ENCODE peak calls at places on chromosomes 11 and 22, in seven cellular contexts. D, K, U, I, Q, G and A are unnamed samples.

GRCh38 chr11:1030086-1030485 is 6.4 kb downstream of the MUC6 start:
- DNase-seq in D (no peak), K (no peak), I (no peak), U (no peak), G (no peak), Q (no peak), A (no peak)

GRCh38 chr11:125301301-125301700 is 136.8 kb downstream of the PKNOX2 start:
- DNase-seq in I (no peak), D (no peak), G (peak; percentile 29), U (no peak), Q (no peak), K (no peak), A (no peak)

GRCh38 chr11:70270877-70271634 is 566 bp downstream of the PPFIA1 start:
- DNase-seq in U (peak; percentile 64), I (peak; percentile 47), K (peak; percentile 35), Q (peak; percentile 53), G (peak; percentile 58), D (peak; percentile 31), A (peak; percentile 60)

GRCh38 chr11:75263944-75264349 is 23.4 kb downstream of the TPBGL start:
- DNase-seq in U (no peak), K (no peak), Q (no peak), I (peak; percentile 38), D (no peak), G (peak; percentile 24), A (no peak)

GRCh38 chr11:11141019-11141418 is 212.0 kb downstream of the CSNK2A3 start:
- DNase-seq in D (no peak), G (no peak), I (no peak), Q (no peak), U (no peak), K (no peak), A (no peak)

GRCh38 chr11:13261600-13262061 is 16.0 kb upstream of the BMAL1 start:
- DNase-seq in Q (no peak), I (peak; percentile 92), U (peak; percentile 59), K (no peak), D (no peak), G (peak; percentile 81), A (no peak)

GRCh38 chr22:42340695-42341383 is 70.4 kb upstream of the TCF20 start:
- DNase-seq in Q (peak; percentile 60), I (no peak), D (no peak), K (peak; percentile 80), U (peak; percentile 75), G (no peak), A (peak; percentile 31)

GRCh38 chr11:69460540-69461257 is 20.8 kb upstream of the LINC01488 start:
- DNase-seq in G (peak; percentile 24), I (peak; percentile 97), K (no peak), Q (no peak), U (no peak), D (no peak), A (no peak)

GRCh38 chr11:119694334-119694733 is 34.7 kb downstream of the NECTIN1 start:
- DNase-seq in Q (no peak), I (no peak), D (no peak), U (no peak), K (peak; percentile 39), G (peak; percentile 21), A (no peak)

DNA sequence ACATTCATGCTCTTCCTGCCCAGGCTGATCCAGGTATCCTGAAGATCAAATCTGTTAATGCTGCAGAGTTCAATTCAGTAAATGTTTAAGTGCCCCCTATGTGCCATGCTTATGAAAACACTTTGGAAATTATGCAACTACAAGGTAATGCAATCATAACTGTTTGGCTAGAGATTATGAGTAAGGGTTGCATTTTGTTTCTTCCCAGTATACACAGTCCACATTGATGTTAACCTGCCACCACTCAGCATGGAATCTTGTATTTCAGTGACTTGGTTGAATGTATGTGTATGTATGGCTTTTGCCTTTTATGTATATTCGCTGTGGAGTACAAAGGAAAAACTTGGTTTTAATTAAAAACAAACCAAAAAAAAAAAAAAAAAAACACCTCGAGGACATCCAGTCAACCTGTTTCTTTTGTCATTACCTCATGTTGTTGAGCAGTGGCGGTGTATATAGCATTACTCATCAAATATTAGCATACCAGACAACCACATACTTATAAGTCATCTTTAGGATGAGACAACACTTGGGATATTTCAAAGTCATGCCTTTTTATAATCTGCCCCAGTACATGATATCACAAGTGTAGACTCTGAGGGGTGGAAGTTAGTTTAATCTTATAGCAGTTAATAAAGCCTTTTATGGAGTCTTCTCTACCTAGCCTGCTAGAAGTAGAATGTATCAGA is 86.1 kb upstream of the HORMAD2 start:
- DNase-seq in Q (no peak), D (no peak), U (no peak), G (peak; percentile 71), I (peak; percentile 72), K (no peak), A (no peak)
- TF ChIP-seq CTCF in Q (no peak), D (no peak), U (no peak), G (peak; percentile 39), I (peak; percentile 50), K (no peak), A (no peak)

GRCh38 chr11:19756675-19757475 is 44.2 kb downstream of the NAV2 start:
- DNase-seq in G (peak; percentile 50), K (no peak), Q (no peak), U (no peak), D (no peak), I (no peak), A (no peak)
- TF ChIP-seq CTCF in G (no peak), K (no peak), Q (no peak), U (no peak), D (no peak), I (no peak), A (no peak)

DNA sequence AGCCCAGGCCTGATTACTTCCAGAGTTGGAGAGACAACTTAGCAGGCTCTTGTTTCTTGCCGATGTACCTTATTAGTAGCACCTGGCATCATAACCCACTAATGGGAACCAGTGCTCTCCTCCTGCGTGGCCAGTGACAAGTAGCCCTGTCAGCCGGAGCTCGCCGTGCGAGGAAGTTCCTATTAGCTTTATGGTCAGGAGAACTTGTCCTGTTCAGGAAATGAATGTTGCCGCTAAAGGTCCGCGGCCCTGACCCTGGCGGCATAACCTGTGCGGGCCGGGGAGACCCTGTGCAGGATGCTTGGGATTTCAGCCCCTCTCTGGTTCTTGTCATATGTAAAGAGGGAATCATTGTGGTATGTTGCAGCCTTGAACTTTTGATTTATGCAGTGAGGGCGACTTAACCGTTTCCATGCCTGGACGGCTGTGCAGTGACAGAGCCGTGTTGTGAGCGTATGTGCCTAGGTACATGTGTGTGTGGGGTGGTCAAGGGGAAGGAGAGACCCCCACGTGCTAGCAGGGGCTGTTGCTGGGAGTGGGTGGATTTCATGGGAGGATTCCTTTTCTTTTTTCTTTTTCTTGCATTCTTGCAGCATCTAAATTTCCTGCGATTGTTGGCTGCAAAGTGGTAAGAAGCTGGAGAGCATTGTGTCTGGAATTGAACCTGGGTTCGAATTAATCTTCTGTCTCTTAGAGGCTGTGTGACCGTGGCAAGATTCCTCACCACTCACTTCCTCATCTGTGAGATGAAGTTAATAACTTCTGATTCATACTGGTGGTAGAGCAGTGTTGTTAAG is 15.2 kb downstream of the ZBTB16 start:
- DNase-seq in D (no peak), G (no peak), Q (no peak), U (no peak), I (no peak), K (no peak), A (no peak)
- TF ChIP-seq CTCF in D (no peak), G (no peak), Q (no peak), U (no peak), I (no peak), K (no peak), A (no peak)

GRCh38 chr11:117805048-117805447 is 8.0 kb upstream of the DSCAML1 start:
- DNase-seq in K (no peak), D (no peak), I (no peak), G (no peak), Q (no peak), U (no peak), A (no peak)

GRCh38 chr11:117807482-117808272 is 10.7 kb upstream of the DSCAML1 start:
- DNase-seq in U (peak; percentile 95), K (peak; percentile 79), I (peak; percentile 81), G (peak; percentile 77), Q (peak; percentile 66), D (peak; percentile 82), A (peak; percentile 73)

GRCh38 chr11:117808768-117809167 is 11.8 kb upstream of the DSCAML1 start:
- DNase-seq in I (no peak), Q (no peak), D (no peak), G (no peak), K (no peak), U (no peak), A (no peak)

GRCh38 chr11:117806906-117807305 is 9.9 kb upstream of the DSCAML1 start:
- DNase-seq in U (no peak), Q (no peak), K (no peak), G (no peak), D (no peak), I (no peak), A (no peak)

GRCh38 chr11:117809236-117810055 is 12.4 kb upstream of the DSCAML1 start:
- DNase-seq in D (peak; percentile 66), I (peak; percentile 61), G (peak; percentile 46), U (peak; percentile 90), K (peak; percentile 92), Q (peak; percentile 81), A (peak; percentile 78)
- TF ChIP-seq CTCF in D (peak; percentile 73), I (peak; percentile 58), G (peak; percentile 57), U (peak; percentile 20), K (peak; percentile 91), Q (peak; percentile 68), A (no peak)

GRCh38 chr22:27690596-27690995 is 111.0 kb downstream of the MN1 start:
- DNase-seq in K (no peak), Q (no peak), G (no peak), I (no peak), U (no peak), D (no peak), A (no peak)

GRCh38 chr22:27687984-27688545 is 113.5 kb downstream of the MN1 start:
- DNase-seq in G (peak; percentile 28), D (no peak), K (no peak), U (no peak), I (no peak), Q (no peak), A (no peak)

GRCh38 chr22:27697888-27698287 is 103.7 kb downstream of the MN1 start:
- DNase-seq in Q (no peak), D (no peak), U (no peak), G (no peak), K (no peak), I (no peak), A (no peak)

GRCh38 chr22:27689664-27690063 is 111.9 kb downstream of the MN1 start:
- DNase-seq in I (no peak), D (no peak), U (no peak), G (no peak), K (no peak), Q (no peak), A (no peak)

DNA sequence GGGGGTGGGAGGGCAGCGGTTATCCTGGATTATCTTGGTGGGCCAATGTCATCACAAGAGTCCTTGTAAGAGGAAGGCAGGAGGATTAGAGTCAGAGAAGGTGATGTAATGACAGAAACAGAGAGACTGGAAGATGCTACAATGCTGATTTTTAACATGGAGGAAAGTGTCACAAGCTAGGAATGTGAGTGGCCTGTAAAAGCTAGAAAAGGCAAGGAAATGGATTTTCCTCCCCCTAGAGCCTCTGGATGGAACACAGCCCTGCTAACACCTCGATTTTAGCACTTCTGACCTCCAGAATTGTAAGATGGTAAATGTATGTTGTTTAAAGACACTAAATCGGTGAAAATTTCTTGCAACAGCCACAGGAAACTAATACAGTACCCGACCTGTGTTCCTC is 109.3 kb downstream of the MN1 start:
- DNase-seq in G (peak; percentile 24), K (peak; percentile 50), I (no peak), U (no peak), D (no peak), Q (no peak), A (no peak)
- TF ChIP-seq CTCF in G (peak; percentile 37), K (no peak), I (no peak), U (no peak), D (no peak), Q (peak; percentile 17), A (no peak)